ENCODE peak calls at places on chromosomes 12 and 14, in ten cellular contexts. K, C, M, B, F, U, P, W, A and H are unnamed samples.

GRCh38 chr12:116737774-116738657 is at the start of the genes RNFT2 and SPRING1:
- DNase-seq in M (peak; percentile 99), C (peak; percentile 98), A (peak; percentile 99), K (peak; percentile 95), U (peak; percentile 97), F (peak; percentile 99), W (peak; percentile 99), B (peak; percentile 100), P (peak; percentile 100), H (peak; percentile 98)

GRCh38 chr12:40622246-40622838 is 69.9 kb upstream of the CNTN1 start:
- DNase-seq in M (peak; percentile 56), C (peak; percentile 19), A (peak; percentile 11), B (peak; percentile 65), W (peak; percentile 57), P (peak; percentile 35), U (peak; percentile 46), K (no peak), F (peak; percentile 71), H (peak; percentile 50)

GRCh38 chr12:68495666-68496065 is 115.0 kb upstream of the RAP1B start:
- DNase-seq in W (peak; percentile 73), M (no peak), K (no peak), P (no peak), C (no peak), B (no peak), U (no peak), F (no peak), A (no peak), H (no peak)

GRCh38 chr12:32134144-32134888 is 27.7 kb downstream of the BICD1 start:
- DNase-seq in P (no peak), K (peak; percentile 61), W (peak; percentile 49), A (no peak), M (peak; percentile 47), B (peak; percentile 22), U (no peak), F (no peak), C (no peak), H (no peak)

GRCh38 chr12:65637774-65638173 is 186.5 kb upstream of the HMGA2 start:
- DNase-seq in B (no peak), M (no peak), K (no peak), F (no peak), W (peak; percentile 89), A (no peak), C (no peak), U (no peak), P (no peak), H (no peak)

GRCh38 chr14:106883218-106883692 is 1356.9 kb downstream of the TMEM121 start:
- DNase-seq in C (peak; percentile 39), B (peak; percentile 55), A (peak; percentile 21), P (no peak), U (no peak), F (no peak), M (peak; percentile 27), K (no peak), W (no peak), H (no peak)

GRCh38 chr14:37078131-37078530 is 94.3 kb downstream of the SLC25A21 start:
- DNase-seq in W (no peak), F (no peak), C (no peak), K (no peak), B (no peak), M (no peak), A (no peak), P (no peak), U (no peak), H (no peak)

GRCh38 chr14:96257056-96257455 is 1.0 kb downstream of the BDKRB1 start:
- DNase-seq in M (no peak), A (no peak), C (no peak), B (no peak), U (no peak), W (no peak), F (no peak), P (no peak), K (no peak), H (no peak)

GRCh38 chr14:89359477-89360222 is 57.4 kb downstream of the FOXN3 start:
- DNase-seq in F (no peak), B (no peak), C (no peak), A (no peak), M (no peak), P (no peak), U (no peak), W (peak; percentile 18), K (no peak), H (no peak)

GRCh38 chr12:58803893-58804292 is 116.4 kb downstream of the LRIG3 start:
- DNase-seq in A (no peak), K (no peak), P (no peak), F (no peak), M (no peak), C (no peak), U (no peak), W (no peak), B (peak; percentile 15), H (no peak)

GRCh38 chr12:103102225-103102744 is 144.8 kb downstream of the ASCL1 start:
- DNase-seq in W (no peak), P (no peak), F (no peak), K (peak; percentile 72), B (no peak), A (no peak), U (no peak), C (no peak), M (no peak), H (no peak)

GRCh38 chr14:77376771-77377501 is at the start of the genes SAMD15 and TMED8:
- DNase-seq in M (peak; percentile 95), F (peak; percentile 85), B (peak; percentile 87), U (peak; percentile 29), W (peak; percentile 95), C (peak; percentile 69), P (peak; percentile 84), K (peak; percentile 53), A (peak; percentile 73), H (peak; percentile 61)

GRCh38 chr14:55578511-55578910 is 1.5 kb upstream of the KTN1 start:
- DNase-seq in F (no peak), U (no peak), K (no peak), C (no peak), A (no peak), W (no peak), M (peak; percentile 12), P (no peak), B (no peak), H (no peak)

GRCh38 chr12:52251367-52252055 is 18.5 kb downstream of the KRT7 start:
- DNase-seq in F (no peak), K (no peak), U (no peak), C (no peak), B (no peak), W (no peak), P (no peak), M (no peak), A (no peak), H (no peak)

GRCh38 chr12:2083561-2083960 is 30.8 kb downstream of the CACNA1C start:
- DNase-seq in C (no peak), W (no peak), U (no peak), B (no peak), A (no peak), K (no peak), F (no peak), M (no peak), P (no peak), H (no peak)

GRCh38 chr12:54759751-54760150 is 94.6 kb upstream of the MUCL1 start:
- DNase-seq in M (no peak), W (no peak), U (peak; percentile 25), P (no peak), C (peak; percentile 38), A (no peak), B (peak; percentile 71), K (peak; percentile 7), F (peak; percentile 43), H (peak; percentile 42)
- TF ChIP-seq CTCF in M (peak; percentile 22), W (peak; percentile 6), U (peak; percentile 90), P (peak; percentile 52), C (peak; percentile 60), A (peak; percentile 75), B (peak; percentile 73), K (peak; percentile 48), F (no peak), H (peak; percentile 64)

DNA sequence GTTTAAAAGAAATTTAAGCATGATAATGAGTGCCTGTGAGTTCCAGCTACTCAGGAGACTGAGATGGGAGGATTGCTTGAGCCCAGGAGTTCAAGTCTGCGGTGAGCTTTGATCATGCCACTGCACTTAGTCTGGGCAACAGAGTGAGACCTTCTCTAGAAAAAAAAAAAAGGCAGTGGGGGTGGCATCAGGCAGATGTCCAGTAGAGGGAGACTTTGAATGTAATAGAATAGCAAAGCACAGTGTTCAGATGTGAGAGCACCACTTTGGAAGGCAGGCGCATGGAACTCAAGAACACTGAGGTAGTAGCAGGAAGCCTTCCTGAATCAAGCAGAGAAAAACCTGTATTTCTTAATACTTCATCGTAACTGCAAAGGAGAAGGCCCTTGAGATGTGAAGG is 394.5 kb upstream of the GARIN6 start:
- DNase-seq in K (no peak), M (peak; percentile 2), P (peak; percentile 1), F (no peak), U (no peak), W (no peak), B (peak; percentile 10), C (peak; percentile 7), A (no peak), H (no peak)
- TF ChIP-seq MAX in K (no peak), M (no peak), P (no peak), F (no peak), U (no peak), W (no peak), B (no peak), C (no peak), A (no peak), H (no peak)

GRCh38 chr12:76688627-76689026 is 75.3 kb upstream of the ZDHHC17 start:
- DNase-seq in K (no peak), B (peak; percentile 40), F (no peak), M (no peak), W (no peak), P (no peak), U (no peak), C (no peak), A (no peak), H (no peak)
- TF ChIP-seq CTCF in K (peak; percentile 22), B (peak; percentile 44), F (no peak), M (peak; percentile 54), W (peak; percentile 13), P (no peak), U (peak; percentile 39), C (no peak), A (peak; percentile 5), H (peak; percentile 8)

GRCh38 chr12:114838480-114838879 is 154.5 kb upstream of the TBX3 start:
- DNase-seq in P (no peak), U (no peak), M (no peak), W (no peak), F (no peak), B (no peak), C (no peak), A (no peak), K (no peak), H (no peak)

GRCh38 chr12:114836609-114837008 is 152.6 kb upstream of the TBX3 start:
- DNase-seq in P (no peak), A (no peak), W (no peak), K (no peak), U (no peak), F (no peak), C (no peak), M (no peak), B (no peak), H (no peak)

GRCh38 chr12:114829833-114830232 is 145.9 kb upstream of the TBX3 start:
- DNase-seq in F (no peak), K (no peak), A (no peak), C (peak; percentile 52), W (no peak), M (no peak), B (no peak), U (no peak), P (no peak), H (no peak)

GRCh38 chr12:114834621-114835020 is 150.6 kb upstream of the TBX3 start:
- DNase-seq in B (no peak), W (no peak), A (no peak), K (no peak), C (no peak), F (no peak), P (no peak), U (no peak), M (no peak), H (no peak)

GRCh38 chr12:114835031-114835430 is 151.1 kb upstream of the TBX3 start:
- DNase-seq in U (no peak), M (no peak), B (no peak), W (no peak), A (no peak), F (no peak), K (no peak), C (no peak), P (no peak), H (no peak)
- TF ChIP-seq MAX in U (no peak), M (no peak), B (no peak), W (no peak), A (no peak), F (no peak), K (no peak), C (no peak), P (no peak), H (no peak)